ENCODE peak calls at places on chromosomes 7 and 10, in five cellular contexts. One of them, this sample, is unnamed.

GRCh38 chr7:19713676-19714075 is 4.8 kb upstream of the POLR1F start:
- DNase-seq in GM12878: peak
- DNase-seq in HepG2: peak
- DNase-seq in A549: peak
- DNase-seq in H1: no peak
- DNase-seq in this sample: peak

GRCh38 chr10:5551531-5552375 is 27.0 kb downstream of the CALML3 start:
- DNase-seq in HepG2: no peak
- DNase-seq in H1: no peak
- DNase-seq in GM12878: peak
- DNase-seq in A549: no peak
- DNase-seq in this sample: peak

GRCh38 chr10:125768217-125768616 is 7.4 kb downstream of the MMP21 start:
- DNase-seq in HepG2: no peak
- DNase-seq in A549: no peak
- DNase-seq in H1: no peak
- DNase-seq in GM12878: no peak
- DNase-seq in this sample: peak

GRCh38 chr7:51090411-51090810 is 226.2 kb downstream of the COBL start:
- DNase-seq in GM12878: no peak
- DNase-seq in A549: no peak
- DNase-seq in H1: no peak
- DNase-seq in HepG2: no peak
- DNase-seq in this sample: no peak

GRCh38 chr7:27130540-27131389 is at the start of gene HOXA4:
- DNase-seq in HepG2: peak
- DNase-seq in A549: peak
- DNase-seq in GM12878: no peak
- DNase-seq in H1: peak
- DNase-seq in this sample: peak

GRCh38 chr7:128908750-128909385 is 1.6 kb downstream of the KCP start:
- DNase-seq in HepG2: no peak
- DNase-seq in GM12878: no peak
- DNase-seq in H1: peak
- DNase-seq in A549: no peak
- DNase-seq in this sample: no peak

GRCh38 chr7:139825666-139826290 is 3.3 kb upstream of the TBXAS1 start:
- DNase-seq in H1: no peak
- DNase-seq in HepG2: no peak
- DNase-seq in GM12878: no peak
- DNase-seq in A549: no peak
- DNase-seq in this sample: peak

GRCh38 chr7:47407821-47408674 is 173.9 kb downstream of the TNS3 start:
- DNase-seq in H1: no peak
- DNase-seq in GM12878: no peak
- DNase-seq in HepG2: no peak
- DNase-seq in A549: no peak
- DNase-seq in this sample: no peak

GRCh38 chr7:41584746-41585145 is 118.1 kb downstream of the INHBA start:
- DNase-seq in GM12878: no peak
- DNase-seq in A549: no peak
- DNase-seq in HepG2: no peak
- DNase-seq in H1: no peak
- DNase-seq in this sample: peak

GRCh38 chr10:32939296-32940111 is 18.5 kb downstream of the ITGB1 start:
- DNase-seq in H1: no peak
- DNase-seq in GM12878: no peak
- DNase-seq in A549: no peak
- DNase-seq in HepG2: no peak
- DNase-seq in this sample: no peak

GRCh38 chr7:37247881-37248280 is 200.8 kb downstream of the ELMO1 start:
- DNase-seq in GM12878: no peak
- DNase-seq in A549: peak
- DNase-seq in HepG2: no peak
- DNase-seq in H1: no peak
- DNase-seq in this sample: peak

GRCh38 chr7:127798023-127798422 is 146.0 kb downstream of the SND1 start:
- DNase-seq in HepG2: no peak
- DNase-seq in A549: no peak
- DNase-seq in H1: no peak
- DNase-seq in GM12878: no peak
- DNase-seq in this sample: no peak

GRCh38 chr7:100065452-100066186 is 15.9 kb downstream of the ZNF3 start:
- DNase-seq in HepG2: no peak
- DNase-seq in H1: no peak
- DNase-seq in A549: no peak
- DNase-seq in GM12878: no peak
- DNase-seq in this sample: peak

GRCh38 chr10:118195729-118196128 is 146.4 kb downstream of the FAM204A start:
- DNase-seq in H1: no peak
- DNase-seq in GM12878: no peak
- DNase-seq in A549: no peak
- DNase-seq in HepG2: no peak
- DNase-seq in this sample: no peak

GRCh38 chr10:3265081-3265480 is 92.5 kb upstream of the PITRM1 start:
- DNase-seq in H1: no peak
- DNase-seq in HepG2: no peak
- DNase-seq in GM12878: no peak
- DNase-seq in A549: no peak
- DNase-seq in this sample: peak

GRCh38 chr7:16046045-16046444 is 359.6 kb upstream of the MEOX2 start:
- DNase-seq in GM12878: no peak
- DNase-seq in H1: no peak
- DNase-seq in HepG2: no peak
- DNase-seq in A549: no peak
- DNase-seq in this sample: peak

GRCh38 chr10:72079356-72079755 is 9.0 kb downstream of the SPOCK2 start:
- DNase-seq in HepG2: no peak
- DNase-seq in A549: no peak
- DNase-seq in H1: no peak
- DNase-seq in GM12878: no peak
- DNase-seq in this sample: no peak

GRCh38 chr7:111650456-111650999 is 88.2 kb upstream of the IMMP2L start:
- DNase-seq in HepG2: peak
- DNase-seq in GM12878: no peak
- DNase-seq in H1: no peak
- DNase-seq in A549: peak
- DNase-seq in this sample: peak

GRCh38 chr7:157507987-157508386 is 171.2 kb downstream of the DNAJB6 start:
- DNase-seq in GM12878: no peak
- DNase-seq in A549: no peak
- DNase-seq in HepG2: no peak
- DNase-seq in H1: no peak
- DNase-seq in this sample: no peak

GRCh38 chr7:47509571-47509970 is 72.3 kb downstream of the TNS3 start:
- DNase-seq in GM12878: no peak
- DNase-seq in H1: no peak
- DNase-seq in A549: no peak
- DNase-seq in HepG2: no peak
- DNase-seq in this sample: no peak

GRCh38 chr7:7051221-7051877 is 131.0 kb upstream of the C1GALT1 start:
- DNase-seq in A549: peak
- DNase-seq in GM12878: peak
- DNase-seq in H1: no peak
- DNase-seq in HepG2: no peak
- DNase-seq in this sample: no peak

GRCh38 chr7:64947252-64948000 is 43.4 kb downstream of the ZNF117 start:
- DNase-seq in GM12878: no peak
- DNase-seq in H1: peak
- DNase-seq in HepG2: no peak
- DNase-seq in A549: no peak
- DNase-seq in this sample: no peak

GRCh38 chr7:88462799-88463198 is 156.1 kb upstream of the STEAP4 start:
- DNase-seq in GM12878: no peak
- DNase-seq in HepG2: no peak
- DNase-seq in H1: no peak
- DNase-seq in A549: no peak
- DNase-seq in this sample: no peak

GRCh38 chr10:6741561-6741960 is 161.5 kb upstream of the PRKCQ start:
- DNase-seq in GM12878: no peak
- DNase-seq in H1: no peak
- DNase-seq in A549: no peak
- DNase-seq in HepG2: no peak
- DNase-seq in this sample: peak

GRCh38 chr7:112938895-112939588 is 147.6 kb downstream of the GPR85 start:
- DNase-seq in A549: no peak
- DNase-seq in H1: peak
- DNase-seq in HepG2: peak
- DNase-seq in GM12878: no peak
- DNase-seq in this sample: peak

GRCh38 chr7:20260219-20260618 is 43.0 kb upstream of the MACC1 start:
- DNase-seq in A549: no peak
- DNase-seq in H1: no peak
- DNase-seq in GM12878: no peak
- DNase-seq in HepG2: no peak
- DNase-seq in this sample: peak

GRCh38 chr10:72323108-72323932 is 31.4 kb downstream of the DNAJB12 start:
- DNase-seq in HepG2: no peak
- DNase-seq in H1: no peak
- DNase-seq in GM12878: no peak
- DNase-seq in A549: no peak
- DNase-seq in this sample: no peak

GRCh38 chr7:80584778-80585177 is 53.7 kb upstream of the CD36 start:
- DNase-seq in HepG2: peak
- DNase-seq in GM12878: no peak
- DNase-seq in H1: no peak
- DNase-seq in A549: peak
- DNase-seq in this sample: peak

GRCh38 chr10:119665901-119666708 is 14.9 kb downstream of the BAG3 start:
- DNase-seq in GM12878: no peak
- DNase-seq in A549: no peak
- DNase-seq in H1: no peak
- DNase-seq in HepG2: peak
- DNase-seq in this sample: peak

GRCh38 chr10:93079663-93080349 is 6.1 kb downstream of the CYP26A1 start:
- DNase-seq in A549: no peak
- DNase-seq in H1: no peak
- DNase-seq in HepG2: no peak
- DNase-seq in GM12878: no peak
- DNase-seq in this sample: no peak
- TF ChIP-seq RFX5 in A549: no peak
- TF ChIP-seq RFX5 in H1: no peak
- TF ChIP-seq RFX5 in HepG2: no peak
- TF ChIP-seq RFX5 in GM12878: no peak
- TF ChIP-seq RFX5 in this sample: no peak

GRCh38 chr7:117230276-117231046 is 92.4 kb downstream of the WNT2 start:
- DNase-seq in A549: no peak
- DNase-seq in GM12878: peak
- DNase-seq in HepG2: no peak
- DNase-seq in H1: no peak
- DNase-seq in this sample: peak
- TF ChIP-seq RFX5 in A549: no peak
- TF ChIP-seq RFX5 in GM12878: no peak
- TF ChIP-seq RFX5 in HepG2: no peak
- TF ChIP-seq RFX5 in H1: no peak
- TF ChIP-seq RFX5 in this sample: no peak

DNA sequence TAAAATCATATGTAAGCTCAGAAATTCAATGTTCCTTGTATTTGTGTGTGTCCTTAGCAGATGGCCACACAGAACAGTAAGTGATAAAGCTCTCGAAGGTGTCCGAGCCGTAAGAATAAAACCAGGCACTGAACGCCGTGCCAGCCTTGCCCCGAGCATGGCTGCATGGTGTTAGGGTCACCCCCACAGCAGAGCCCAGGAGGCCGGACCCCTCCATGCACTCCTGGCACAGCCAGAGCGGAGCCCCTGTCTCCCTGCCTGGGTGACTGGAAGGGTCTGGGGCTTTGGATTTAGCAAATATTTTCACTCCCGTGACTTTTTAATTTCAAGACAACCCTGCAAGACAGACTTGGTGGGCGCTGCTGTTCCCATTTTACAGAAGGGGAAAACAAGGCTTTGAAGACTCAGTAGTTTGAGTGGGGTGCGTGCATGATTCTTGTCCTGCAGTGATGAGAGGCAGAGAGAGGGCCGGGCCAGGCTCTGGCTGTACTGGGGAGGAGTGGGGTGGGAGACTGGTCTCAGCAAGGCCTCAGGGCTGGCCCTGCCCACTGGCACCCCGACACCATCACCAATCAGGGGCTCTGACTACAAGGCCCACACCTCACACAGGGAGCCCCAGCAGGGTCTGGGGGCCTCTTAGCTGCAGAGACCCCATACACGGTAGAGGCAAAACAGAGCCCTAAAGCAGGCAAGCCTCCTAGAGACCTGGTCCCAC is 39.4 kb downstream of the VIPR2 start:
- DNase-seq in HepG2: no peak
- DNase-seq in A549: no peak
- DNase-seq in GM12878: no peak
- DNase-seq in H1: no peak
- DNase-seq in this sample: no peak
- TF ChIP-seq RFX5 in HepG2: no peak
- TF ChIP-seq RFX5 in A549: no peak
- TF ChIP-seq RFX5 in GM12878: no peak
- TF ChIP-seq RFX5 in H1: no peak
- TF ChIP-seq RFX5 in this sample: no peak

GRCh38 chr10:133528845-133529575 is 1.8 kb downstream of the CYP2E1 start:
- DNase-seq in H1: no peak
- DNase-seq in A549: no peak
- DNase-seq in HepG2: no peak
- DNase-seq in GM12878: no peak
- DNase-seq in this sample: peak
- TF ChIP-seq RFX5 in H1: no peak
- TF ChIP-seq RFX5 in A549: no peak
- TF ChIP-seq RFX5 in HepG2: no peak
- TF ChIP-seq RFX5 in GM12878: no peak
- TF ChIP-seq RFX5 in this sample: no peak

GRCh38 chr7:46139079-46139478 is 218.0 kb upstream of the IGFBP3 start:
- DNase-seq in A549: peak
- DNase-seq in HepG2: no peak
- DNase-seq in H1: no peak
- DNase-seq in GM12878: peak
- DNase-seq in this sample: peak
- TF ChIP-seq RFX5 in A549: no peak
- TF ChIP-seq RFX5 in HepG2: no peak
- TF ChIP-seq RFX5 in H1: no peak
- TF ChIP-seq RFX5 in GM12878: no peak
- TF ChIP-seq RFX5 in this sample: no peak

GRCh38 chr10:99908512-99908911 is 101.2 kb downstream of the DNMBP start:
- DNase-seq in HepG2: no peak
- DNase-seq in H1: no peak
- DNase-seq in A549: no peak
- DNase-seq in GM12878: no peak
- DNase-seq in this sample: peak
- TF ChIP-seq RFX5 in HepG2: no peak
- TF ChIP-seq RFX5 in H1: no peak
- TF ChIP-seq RFX5 in A549: no peak
- TF ChIP-seq RFX5 in GM12878: no peak
- TF ChIP-seq RFX5 in this sample: no peak

This sample was measured in IMR-90.